ENCODE peak calls at places on chromosome 6, in ten cellular contexts. I is uterus; L is CD8-positive, alpha-beta memory T cell; T is heart right ventricle; K is mammary epithelial cell; N is esophagus squamous epithelium; B is PC-3; R is heart left ventricle; P is adrenal gland; Q is lower lobe of right lung. C is an unnamed sample.
A peak's percentile ranks its signal among the peaks of the same experiment; 100 is the strongest.

GRCh38 chr6:2522521-2522920 is 228.2 kb downstream of the MYLK4 start:
- DNase-seq in P (no peak), N (no peak), B (peak; percentile 82), Q (no peak), K (peak; percentile 82), I (no peak), T (no peak), L (no peak), R (no peak), C (no peak)

GRCh38 chr6:11358904-11359840 is 126.7 kb upstream of the NEDD9 start:
- DNase-seq in K (no peak), L (no peak), T (no peak), Q (no peak), I (no peak), R (no peak), N (no peak), P (no peak), B (no peak), C (no peak)

GRCh38 chr6:147033267-147033666 is 170.9 kb upstream of the STXBP5 start:
- DNase-seq in N (no peak), Q (no peak), B (no peak), K (no peak), L (no peak), I (no peak), R (no peak), P (no peak), T (no peak), C (no peak)

GRCh38 chr6:132122871-132123270 is 171.7 kb upstream of the CCN2 start:
- DNase-seq in I (no peak), T (no peak), L (no peak), Q (no peak), K (no peak), N (no peak), P (no peak), B (no peak), R (no peak), C (no peak)

GRCh38 chr6:2581611-2582010 is 169.1 kb downstream of the MYLK4 start:
- DNase-seq in Q (no peak), I (no peak), T (no peak), R (no peak), B (peak; percentile 25), N (no peak), K (peak; percentile 32), L (no peak), P (no peak), C (no peak)

GRCh38 chr6:26421259-26422144 is 18.8 kb upstream of the BTN3A3 start:
- DNase-seq in N (no peak), P (peak; percentile 74), Q (peak; percentile 59), K (peak; percentile 83), L (peak; percentile 70), R (peak; percentile 66), I (peak; percentile 61), B (peak; percentile 93), T (peak; percentile 81), C (peak; percentile 93)

GRCh38 chr6:110628330-110628729 is 151.9 kb upstream of the SLC22A16 start:
- DNase-seq in R (no peak), P (no peak), B (peak; percentile 63), N (no peak), L (no peak), T (no peak), I (no peak), K (peak; percentile 69), Q (no peak), C (no peak)

GRCh38 chr6:4970739-4971395 is 33.0 kb downstream of the RPP40 start:
- DNase-seq in L (no peak), P (no peak), I (no peak), R (no peak), T (no peak), N (no peak), B (no peak), K (no peak), Q (no peak), C (no peak)

GRCh38 chr6:27684264-27685211 is 211.6 kb upstream of the ZNF184 start:
- DNase-seq in R (no peak), I (no peak), P (no peak), N (no peak), B (peak; percentile 95), T (no peak), Q (no peak), K (peak; percentile 92), L (peak; percentile 35), C (peak; percentile 42)

GRCh38 chr6:74764486-74764885 is 441.4 kb downstream of the COL12A1 start:
- DNase-seq in Q (no peak), L (no peak), K (no peak), R (no peak), B (no peak), T (no peak), N (no peak), I (no peak), P (no peak), C (no peak)

GRCh38 chr6:82275686-82276085 is 28.1 kb upstream of the IBTK start:
- DNase-seq in R (no peak), I (no peak), P (no peak), T (no peak), Q (no peak), N (no peak), B (no peak), L (no peak), K (no peak), C (no peak)

GRCh38 chr6:69155467-69155866 is 520.4 kb downstream of the ADGRB3 start:
- DNase-seq in T (no peak), K (no peak), R (no peak), N (no peak), L (no peak), B (no peak), Q (no peak), P (no peak), I (no peak), C (no peak)

GRCh38 chr6:119686644-119687043 is 337.1 kb upstream of the MAN1A1 start:
- DNase-seq in N (no peak), L (no peak), T (no peak), Q (no peak), P (no peak), I (no peak), K (no peak), B (no peak), R (no peak), C (no peak)

GRCh38 chr6:42099340-42100028 is 42.9 kb downstream of the C6orf132 start:
- DNase-seq in N (no peak), P (no peak), L (no peak), B (peak; percentile 78), R (no peak), K (peak; percentile 96), I (peak; percentile 39), Q (peak; percentile 85), T (no peak), C (peak; percentile 93)

GRCh38 chr6:146433881-146434741 is 109.5 kb upstream of the RAB32 start:
- DNase-seq in R (no peak), P (no peak), I (no peak), L (no peak), N (no peak), B (no peak), K (peak; percentile 6), T (no peak), Q (peak; percentile 50), C (no peak)

GRCh38 chr6:67252663-67253062 is 1382.4 kb upstream of the ADGRB3 start:
- DNase-seq in P (no peak), Q (no peak), L (no peak), K (no peak), B (no peak), N (no peak), T (no peak), R (no peak), I (no peak), C (no peak)

GRCh38 chr6:167731216-167731615 is 95.5 kb upstream of the AFDN start:
- DNase-seq in N (no peak), I (no peak), P (no peak), Q (no peak), K (no peak), R (no peak), B (no peak), L (no peak), T (no peak), C (no peak)
- H3K9me3 ChIP-seq in N (no peaks in the 10 kb centered on the region), I (no peaks in the 10 kb centered on the region), P (no peaks in the 10 kb centered on the region), Q (no peaks in the 10 kb centered on the region), K (peaks cover 14% of the 10 kb centered on the region), R (no peaks in the 10 kb centered on the region), B (no peaks in the 10 kb centered on the region), L (no peaks in the 10 kb centered on the region), T (no peaks in the 10 kb centered on the region), C (no peaks in the 10 kb centered on the region)

GRCh38 chr6:37257320-37257633 is 295 bp upstream of the TBC1D22B start:
- DNase-seq in B (no peak), R (no peak), I (no peak), L (no peak), T (no peak), Q (no peak), P (no peak), K (no peak), N (no peak), C (no peak)
- H3K4me3 ChIP-seq in B (peak overlapping the region; percentile 98), R (peak overlapping the region; percentile 96), I (peak overlapping the region; percentile 70), L (peak overlapping the region; percentile 95), T (peak overlapping the region; percentile 98), Q (peak overlapping the region; percentile 84), P (peak overlapping the region; percentile 82), K (peak overlapping the region; percentile 69), N (peak overlapping the region; percentile 95), C (peak overlapping the region; percentile 89)

DNA sequence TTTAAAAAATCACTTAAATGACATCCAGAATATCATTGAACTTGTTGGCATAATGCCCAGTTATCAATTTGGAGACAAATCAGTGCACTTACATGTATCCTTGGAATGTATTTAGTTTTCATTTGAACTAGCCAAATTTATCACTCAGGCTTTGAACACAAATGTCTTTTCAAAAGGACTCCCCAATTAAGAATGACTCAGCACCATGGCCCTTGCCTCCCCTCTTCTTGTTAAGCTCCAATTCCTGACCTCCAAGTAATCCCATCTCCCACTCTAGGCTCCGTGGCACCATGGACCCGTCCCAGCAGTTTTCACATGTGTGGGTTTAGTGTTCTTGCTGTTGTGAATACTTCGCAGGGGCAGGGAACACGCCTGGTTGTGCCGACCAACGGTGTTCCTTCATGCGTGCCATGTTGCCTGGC is 2.7 kb downstream of the AKAP12 start:
- DNase-seq in I (no peak), B (no peak), T (no peak), L (no peak), P (no peak), K (no peak), N (no peak), Q (no peak), R (no peak), C (no peak)
- H3K4me1 ChIP-seq in I (no peaks in the 10 kb centered on the region), B (peaks cover 17% of the 10 kb centered on the region), T (peaks cover 8% of the 10 kb centered on the region), L (no peaks in the 10 kb centered on the region), P (no peaks in the 10 kb centered on the region), K (no peaks in the 10 kb centered on the region), N (peaks cover 12% of the 10 kb centered on the region), Q (peaks cover 17% of the 10 kb centered on the region), R (no peaks in the 10 kb centered on the region), C (no peaks in the 10 kb centered on the region)

DNA sequence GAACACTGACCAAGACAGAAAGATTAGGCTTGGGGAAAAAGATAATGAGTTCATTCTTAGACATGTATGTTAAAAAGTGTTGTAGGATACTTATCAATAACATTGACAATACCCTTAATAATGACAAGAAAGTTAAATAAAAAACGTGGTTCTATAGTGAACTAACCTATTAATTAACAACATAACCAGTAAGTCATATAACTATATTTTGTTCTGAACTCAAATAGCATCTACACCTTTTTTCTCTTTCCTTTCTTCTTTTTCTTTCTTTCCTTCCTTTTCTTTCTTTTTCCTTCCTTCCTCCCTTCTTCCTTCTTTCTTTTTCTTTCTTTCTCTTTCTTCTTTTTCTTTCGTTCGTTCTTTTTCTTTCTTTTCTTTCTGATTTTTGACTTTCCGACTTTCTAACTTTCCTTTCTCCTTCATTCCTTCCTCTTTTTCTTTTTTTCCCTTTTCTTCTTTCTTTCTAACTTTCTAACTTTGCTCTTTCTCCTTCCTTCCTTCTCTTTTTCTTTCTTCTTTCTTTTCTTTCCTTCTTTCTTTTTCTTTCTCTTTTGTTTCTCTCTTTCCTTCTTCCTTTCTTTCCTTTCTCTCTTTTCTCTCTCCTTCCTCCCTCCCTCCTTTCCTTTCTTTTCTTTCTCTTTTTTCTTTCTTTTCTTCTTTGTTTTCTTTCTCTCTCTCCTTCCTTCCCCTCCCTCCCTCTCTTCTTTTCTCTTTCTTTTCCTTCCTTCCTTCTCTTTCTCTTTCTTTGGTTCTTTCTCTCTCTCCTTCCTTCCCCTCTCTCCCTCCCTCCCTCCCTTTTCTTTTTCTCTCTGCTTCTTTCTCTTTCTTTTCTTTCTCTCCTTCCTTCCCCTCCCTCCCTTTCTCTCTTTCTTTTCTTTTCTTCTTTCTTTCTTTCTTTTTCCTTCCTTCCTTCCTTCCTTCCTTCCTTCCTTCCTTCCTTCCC is 24.6 kb downstream of the PRSS35 start:
- DNase-seq in R (no peak), N (no peak), B (no peak), K (no peak), P (no peak), Q (no peak), I (no peak), L (no peak), T (no peak), C (no peak)
- H3K9me3 ChIP-seq in R (no peaks in the 10 kb centered on the region), N (no peaks in the 10 kb centered on the region), B (no peaks in the 10 kb centered on the region), K (no peaks in the 10 kb centered on the region), P (no peaks in the 10 kb centered on the region), Q (no peaks in the 10 kb centered on the region), I (no peaks in the 10 kb centered on the region), L (no peaks in the 10 kb centered on the region), T (no peaks in the 10 kb centered on the region), C (no peaks in the 10 kb centered on the region)

C was measured in small intestine.